ENCODE peak calls at places on chromosomes 12 and 14, in ten cellular contexts. R is stimulated activated CD4-positive, alpha-beta T cell treated with anti-CD3 and anti-CD28 coated beads, Interleukin-2, amount 100 ng/mL, for 24 hours; W is hepatocyte; Q is neural crest cell; G is Jurkat, Clone E6-1; M is activated T-helper 9 cell treated with anti-CD3 and anti-CD28 coated beads, Interleukin-2, amount 50 U/mL, for 16 hours; E is H4; N is activated naive CD4-positive, alpha-beta T cell treated with anti-CD3 and anti-CD28 coated beads for 36 hours; C is mucosa of descending colon; J is ACHN. Z is an unnamed sample.

GRCh38 chr12:66678640-66679268 is at the start of gene GRIP1:
- DNase-seq in R (no peak), W (no peak), Q (no peak), G (no peak), M (no peak), E (no peak), N (no peak), C (no peak), J (no peak), Z (no peak)

GRCh38 chr12:56165369-56165768 is 7.2 kb downstream of the MYL6 start:
- DNase-seq in R (no peak), W (no peak), Q (no peak), G (no peak), M (no peak), E (no peak), N (no peak), C (no peak), J (no peak), Z (no peak)

GRCh38 chr12:71439613-71440392 is at the start of gene LGR5:
- DNase-seq in R (peak), W (peak), Q (peak), G (no peak), M (no peak), E (peak), N (peak), C (peak), J (peak), Z (no peak)

GRCh38 chr12:43805857-43806736 is at the start of gene TWF1:
- DNase-seq in R (peak), W (peak), Q (peak), G (peak), M (peak), E (peak), N (peak), C (peak), J (peak), Z (peak)

GRCh38 chr14:72783741-72784140 is 110.2 kb downstream of the DPF3 start:
- DNase-seq in R (no peak), W (no peak), Q (no peak), G (no peak), M (no peak), E (no peak), N (no peak), C (no peak), J (no peak), Z (no peak)

GRCh38 chr12:39401459-39401858 is 41.5 kb downstream of the KIF21A start:
- DNase-seq in R (no peak), W (no peak), Q (no peak), G (no peak), M (no peak), E (no peak), N (no peak), C (no peak), J (no peak), Z (no peak)

GRCh38 chr12:78403136-78403535 is 461.4 kb upstream of the SYT1 start:
- DNase-seq in R (no peak), W (no peak), Q (no peak), G (no peak), M (no peak), E (peak), N (no peak), C (no peak), J (peak), Z (no peak)

GRCh38 chr12:105740337-105740736 is 398.4 kb downstream of the NUAK1 start:
- DNase-seq in R (no peak), W (no peak), Q (no peak), G (no peak), M (no peak), E (no peak), N (no peak), C (no peak), J (no peak), Z (no peak)

GRCh38 chr14:88129306-88130056 is 124.5 kb downstream of the GPR65 start:
- DNase-seq in R (no peak), W (peak), Q (no peak), G (no peak), M (no peak), E (no peak), N (peak), C (no peak), J (no peak), Z (no peak)

GRCh38 chr14:101125719-101126375 is 222.3 kb upstream of the RTL1 start:
- DNase-seq in R (no peak), W (no peak), Q (no peak), G (no peak), M (no peak), E (no peak), N (no peak), C (no peak), J (no peak), Z (peak)

GRCh38 chr12:130826151-130826801 is 12.8 kb downstream of the STX2 start:
- DNase-seq in R (peak), W (peak), Q (peak), G (peak), M (peak), E (peak), N (peak), C (no peak), J (peak), Z (peak)

GRCh38 chr14:59727073-59727661 is 143.4 kb downstream of the RTN1 start:
- DNase-seq in R (no peak), W (no peak), Q (no peak), G (no peak), M (no peak), E (no peak), N (no peak), C (no peak), J (no peak), Z (no peak)

GRCh38 chr12:56599041-56599440 is 31.1 kb downstream of the BAZ2A start:
- DNase-seq in R (no peak), W (no peak), Q (no peak), G (no peak), M (no peak), E (no peak), N (no peak), C (no peak), J (no peak), Z (no peak)

GRCh38 chr12:88057994-88058718 is 29.0 kb upstream of the C12orf50 start:
- DNase-seq in R (no peak), W (no peak), Q (no peak), G (no peak), M (no peak), E (no peak), N (no peak), C (no peak), J (no peak), Z (no peak)

GRCh38 chr14:101557811-101558738 is 3.2 kb upstream of the DIO3 start:
- DNase-seq in R (no peak), W (peak), Q (no peak), G (no peak), M (no peak), E (no peak), N (no peak), C (peak), J (no peak), Z (no peak)

GRCh38 chr12:23424685-23425084 is 524.8 kb downstream of the SOX5 start:
- DNase-seq in R (no peak), W (no peak), Q (no peak), G (no peak), M (no peak), E (no peak), N (no peak), C (no peak), J (no peak), Z (no peak)

GRCh38 chr12:116474331-116474730 is 84.8 kb upstream of the MAP1LC3B2 start:
- DNase-seq in R (no peak), W (no peak), Q (no peak), G (no peak), M (no peak), E (no peak), N (no peak), C (no peak), J (no peak), Z (no peak)

GRCh38 chr14:44995196-44995595 is 33.2 kb downstream of the TOGARAM1 start:
- DNase-seq in R (no peak), W (no peak), Q (no peak), G (no peak), M (no peak), E (no peak), N (no peak), C (no peak), J (no peak), Z (no peak)

GRCh38 chr12:58502236-58502635 is 418.1 kb downstream of the LRIG3 start:
- DNase-seq in R (no peak), W (peak), Q (peak), G (no peak), M (no peak), E (peak), N (no peak), C (no peak), J (no peak), Z (no peak)

GRCh38 chr14:25846232-25846631 is 751.6 kb downstream of the NOVA1 start:
- DNase-seq in R (no peak), W (no peak), Q (no peak), G (no peak), M (no peak), E (no peak), N (no peak), C (no peak), J (no peak), Z (no peak)